ENCODE peak calls at places on chromosome 9, in ten cellular contexts. J, W, T, N, B, E, K, C, V and L are unnamed samples. For H3K27me3 and H3K36me3, the result is how much of the 10 kb centered on the place peaks cover.

GRCh38 chr9:89813482-89813881 is 208.7 kb downstream of the GADD45G start:
- DNase-seq in J (no peak), W (no peak), T (no peak), N (no peak), B (no peak), E (no peak), K (no peak), C (no peak), V (no peak), L (no peak)

GRCh38 chr9:99023229-99023628 is 79.5 kb downstream of the COL15A1 start:
- DNase-seq in J (no peak), W (no peak), T (no peak), N (no peak), B (no peak), E (no peak), K (no peak), C (no peak), V (no peak), L (no peak)

GRCh38 chr9:114283551-114284111 is 39.3 kb upstream of the ORM1 start:
- DNase-seq in J (peak), W (no peak), T (no peak), N (no peak), B (peak), E (peak), K (peak), C (no peak), V (no peak), L (no peak)

GRCh38 chr9:93648181-93648580 is 71.8 kb downstream of the PHF2 start:
- DNase-seq in J (no peak), W (no peak), T (no peak), N (no peak), B (no peak), E (no peak), K (no peak), C (no peak), V (no peak), L (no peak)

GRCh38 chr9:136806067-136806466 is 1.7 kb upstream of the RABL6 start:
- DNase-seq in J (no peak), W (no peak), T (no peak), N (no peak), B (no peak), E (peak), K (peak), C (no peak), V (no peak), L (no peak)

GRCh38 chr9:86540999-86541398 is 186.8 kb upstream of the TUT7 start:
- DNase-seq in J (no peak), W (no peak), T (no peak), N (no peak), B (no peak), E (no peak), K (no peak), C (no peak), V (no peak), L (no peak)

GRCh38 chr9:15374825-15375224 is 47.9 kb upstream of the SNAPC3 start:
- DNase-seq in J (no peak), W (no peak), T (no peak), N (no peak), B (no peak), E (no peak), K (no peak), C (no peak), V (no peak), L (no peak)

GRCh38 chr9:70136632-70137031 is 93.0 kb downstream of the MAMDC2 start:
- DNase-seq in J (no peak), W (no peak), T (no peak), N (no peak), B (no peak), E (no peak), K (no peak), C (no peak), V (no peak), L (no peak)

GRCh38 chr9:113620377-113621161 is 157.0 kb downstream of the RGS3 start:
- DNase-seq in J (peak), W (no peak), T (peak), N (peak), B (no peak), E (no peak), K (peak), C (no peak), V (peak), L (peak)

GRCh38 chr9:37377688-37378612 is 44.5 kb upstream of the GRHPR start:
- DNase-seq in J (no peak), W (no peak), T (no peak), N (no peak), B (no peak), E (no peak), K (no peak), C (no peak), V (no peak), L (no peak)

GRCh38 chr9:108776920-108777650 is 78.7 kb downstream of the ACTL7B start:
- DNase-seq in J (no peak), W (no peak), T (no peak), N (no peak), B (no peak), E (no peak), K (no peak), C (no peak), V (no peak), L (no peak)

GRCh38 chr9:101226803-101227202 is 158.0 kb downstream of the BAAT start:
- DNase-seq in J (no peak), W (no peak), T (no peak), N (peak), B (no peak), E (no peak), K (no peak), C (no peak), V (no peak), L (no peak)

GRCh38 chr9:16721972-16722371 is 148.5 kb downstream of the BNC2 start:
- DNase-seq in J (peak), W (no peak), T (no peak), N (no peak), B (no peak), E (no peak), K (no peak), C (peak), V (no peak), L (peak)

GRCh38 chr9:27280249-27280648 is 16.7 kb downstream of the EQTN start:
- DNase-seq in J (no peak), W (no peak), T (no peak), N (no peak), B (no peak), E (peak), K (no peak), C (no peak), V (no peak), L (no peak)

GRCh38 chr9:4324513-4324912 is 24.6 kb upstream of the GLIS3 start:
- DNase-seq in J (no peak), W (no peak), T (no peak), N (no peak), B (no peak), E (no peak), K (no peak), C (no peak), V (no peak), L (no peak)

GRCh38 chr9:122875523-122875922 is 29.6 kb downstream of the RC3H2 start:
- DNase-seq in J (no peak), W (no peak), T (no peak), N (no peak), B (no peak), E (no peak), K (no peak), C (no peak), V (no peak), L (no peak)

GRCh38 chr9:82124090-82124489 is 135.5 kb downstream of the SPATA31D1 start:
- DNase-seq in J (no peak), W (no peak), T (no peak), N (no peak), B (no peak), E (no peak), K (no peak), C (no peak), V (no peak), L (no peak)

GRCh38 chr9:96419691-96419969 is 1.5 kb upstream of the ZNF367 start:
- DNase-seq in J (no peak), W (no peak), T (no peak), N (no peak), B (no peak), E (no peak), K (no peak), C (no peak), V (no peak), L (no peak)

GRCh38 chr9:135706288-135706687 is 4.3 kb downstream of the KCNT1 start:
- DNase-seq in J (no peak), W (no peak), T (no peak), N (no peak), B (no peak), E (no peak), K (no peak), C (no peak), V (no peak), L (no peak)
- H3K27me3 ChIP-seq in J (under half), W (under half), T (under half), N (under half), B (under half), E (under half), K (under half), C (under half), V (half or more), L (under half)

GRCh38 chr9:120868339-120868675 is 8.7 kb downstream of the PHF19 start:
- DNase-seq in J (no peak), W (no peak), T (no peak), N (no peak), B (no peak), E (no peak), K (no peak), C (no peak), V (no peak), L (no peak)

GRCh38 chr9:120869360-120869687 is 7.7 kb downstream of the PHF19 start:
- DNase-seq in J (no peak), W (no peak), T (no peak), N (no peak), B (no peak), E (no peak), K (no peak), C (no peak), V (no peak), L (no peak)

GRCh38 chr9:120866651-120867050 is 10.3 kb downstream of the PHF19 start:
- DNase-seq in J (no peak), W (no peak), T (no peak), N (no peak), B (no peak), E (no peak), K (no peak), C (no peak), V (no peak), L (no peak)

GRCh38 chr9:120868676-120869359 is 8.2 kb downstream of the PHF19 start:
- DNase-seq in J (peak), W (peak), T (peak), N (peak), B (peak), E (peak), K (peak), C (peak), V (peak), L (peak)

GRCh38 chr9:120867676-120868338 is 9.2 kb downstream of the PHF19 start:
- DNase-seq in J (no peak), W (no peak), T (no peak), N (no peak), B (no peak), E (no peak), K (no peak), C (no peak), V (no peak), L (no peak)
- H3K4me3 ChIP-seq in J (peak), W (peak), T (no peak), N (peak), B (no peak), E (no peak), K (no peak), C (peak), V (peak), L (no peak)

GRCh38 chr9:33927694-33928093 is 110.7 kb downstream of the UBE2R2 start:
- DNase-seq in J (no peak), W (no peak), T (no peak), N (no peak), B (no peak), E (peak), K (no peak), C (no peak), V (no peak), L (no peak)
- H3K36me3 ChIP-seq in J (half or more), W (half or more), T (half or more), N (half or more), B (half or more), E (under half), K (half or more), C (half or more), V (under half), L (half or more)

GRCh38 chr9:131010482-131011273 is 1.7 kb downstream of the LAMC3 start:
- DNase-seq in J (no peak), W (no peak), T (no peak), N (no peak), B (no peak), E (peak), K (no peak), C (no peak), V (no peak), L (no peak)

GRCh38 chr9:131008086-131008485 is 888 bp upstream of the LAMC3 start:
- DNase-seq in J (no peak), W (no peak), T (no peak), N (no peak), B (no peak), E (peak), K (no peak), C (no peak), V (no peak), L (no peak)

GRCh38 chr9:131011274-131012022 is 2.5 kb downstream of the LAMC3 start:
- DNase-seq in J (no peak), W (no peak), T (no peak), N (no peak), B (no peak), E (peak), K (no peak), C (no peak), V (no peak), L (no peak)

GRCh38 chr9:131008563-131008908 is 438 bp upstream of the LAMC3 start:
- DNase-seq in J (no peak), W (no peak), T (no peak), N (no peak), B (no peak), E (no peak), K (no peak), C (no peak), V (no peak), L (no peak)

GRCh38 chr9:131008909-131009618 is at the start of gene LAMC3:
- DNase-seq in J (no peak), W (no peak), T (no peak), N (no peak), B (no peak), E (peak), K (no peak), C (no peak), V (no peak), L (no peak)
- H3K27me3 ChIP-seq in J (half or more), W (under half), T (under half), N (under half), B (under half), E (under half), K (under half), C (under half), V (under half), L (under half)

DNA sequence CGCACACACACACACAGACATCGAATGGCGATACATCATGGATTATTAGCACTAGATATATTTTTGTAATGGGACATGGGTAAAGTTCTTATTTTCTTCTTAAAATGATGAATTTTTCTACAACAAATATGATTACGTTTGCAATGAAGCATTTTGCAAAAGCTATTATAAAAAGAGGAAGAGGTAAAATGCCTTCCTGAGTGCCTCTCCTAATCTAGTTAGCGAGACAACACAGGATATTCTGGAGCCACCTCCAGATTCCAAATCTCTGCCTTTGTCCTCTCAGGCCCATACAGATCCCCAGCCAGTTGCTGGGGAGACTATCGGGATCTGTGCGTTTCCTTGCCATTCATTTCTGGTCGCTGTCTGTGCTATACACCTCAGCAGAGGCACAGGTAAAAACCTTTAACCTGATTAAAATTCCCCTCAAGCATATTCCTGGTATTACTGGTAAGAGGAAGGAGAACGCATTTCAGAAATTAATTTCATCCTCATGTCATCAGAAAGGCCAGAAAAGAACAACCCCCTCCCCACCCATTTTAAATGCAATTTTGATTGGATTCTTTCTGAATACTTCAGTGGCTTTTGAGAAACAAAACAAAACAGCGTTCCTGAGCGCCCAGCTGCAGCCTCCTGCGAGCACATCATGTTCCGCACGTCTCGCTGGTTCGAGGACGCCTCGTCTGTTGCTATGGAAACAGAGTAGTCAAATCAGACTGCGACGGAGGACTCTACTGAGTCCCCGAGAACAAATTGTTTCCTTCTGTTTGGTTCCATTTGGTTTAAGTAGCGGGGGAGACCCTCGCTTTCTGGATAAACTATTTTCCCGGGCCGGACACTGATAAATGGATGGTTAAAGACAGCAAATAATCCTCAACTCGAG is 69.3 kb downstream of the SLC28A3 start:
- DNase-seq in J (peak), W (no peak), T (peak), N (no peak), B (no peak), E (peak), K (no peak), C (peak), V (no peak), L (no peak)
- H3K4me3 ChIP-seq in J (peak), W (no peak), T (peak), N (no peak), B (no peak), E (no peak), K (no peak), C (peak), V (peak), L (no peak)

GRCh38 chr9:107323836-107324235 is 40.8 kb downstream of the RAD23B start:
- DNase-seq in J (no peak), W (no peak), T (no peak), N (no peak), B (no peak), E (no peak), K (no peak), C (no peak), V (no peak), L (no peak)
- H3K36me3 ChIP-seq in J (half or more), W (under half), T (half or more), N (half or more), B (half or more), E (under half), K (half or more), C (half or more), V (under half), L (under half)

DNA sequence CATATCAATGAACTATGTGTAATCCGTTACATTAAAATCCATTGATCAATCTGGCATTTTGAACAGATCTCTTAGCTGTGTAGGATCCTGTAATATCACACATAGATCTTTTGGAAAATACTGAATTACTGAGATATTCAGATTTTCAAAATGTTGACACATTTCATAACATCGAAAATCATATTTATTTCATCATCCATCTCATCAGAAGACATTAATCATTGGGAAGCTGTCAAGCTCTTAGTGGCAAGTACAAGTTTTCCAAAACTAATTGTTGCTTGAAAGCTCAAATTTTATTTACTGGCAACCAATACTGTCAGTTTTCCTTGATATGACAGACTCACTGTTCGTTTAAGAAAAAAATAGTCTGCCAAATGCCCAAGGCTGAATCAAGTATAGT is 8.5 kb downstream of the NR6A1 start:
- DNase-seq in J (no peak), W (no peak), T (no peak), N (no peak), B (no peak), E (no peak), K (no peak), C (no peak), V (no peak), L (no peak)
- H3K27me3 ChIP-seq in J (under half), W (under half), T (under half), N (under half), B (under half), E (under half), K (under half), C (under half), V (under half), L (under half)

GRCh38 chr9:109779711-109780452 is at the start of gene PALM2AKAP2:
- DNase-seq in J (peak), W (no peak), T (peak), N (no peak), B (peak), E (peak), K (peak), C (no peak), V (peak), L (peak)

GRCh38 chr9:109781086-109781485 is 1.1 kb downstream of the PALM2AKAP2 start:
- DNase-seq in J (no peak), W (no peak), T (no peak), N (no peak), B (no peak), E (no peak), K (no peak), C (no peak), V (no peak), L (no peak)

GRCh38 chr9:109780453-109781033 is 545 bp downstream of the PALM2AKAP2 start:
- DNase-seq in J (peak), W (no peak), T (peak), N (no peak), B (no peak), E (no peak), K (peak), C (no peak), V (no peak), L (no peak)

GRCh38 chr9:109776391-109776790 is 3.6 kb upstream of the PALM2AKAP2 start:
- DNase-seq in J (no peak), W (no peak), T (no peak), N (no peak), B (no peak), E (no peak), K (no peak), C (no peak), V (peak), L (no peak)

DNA sequence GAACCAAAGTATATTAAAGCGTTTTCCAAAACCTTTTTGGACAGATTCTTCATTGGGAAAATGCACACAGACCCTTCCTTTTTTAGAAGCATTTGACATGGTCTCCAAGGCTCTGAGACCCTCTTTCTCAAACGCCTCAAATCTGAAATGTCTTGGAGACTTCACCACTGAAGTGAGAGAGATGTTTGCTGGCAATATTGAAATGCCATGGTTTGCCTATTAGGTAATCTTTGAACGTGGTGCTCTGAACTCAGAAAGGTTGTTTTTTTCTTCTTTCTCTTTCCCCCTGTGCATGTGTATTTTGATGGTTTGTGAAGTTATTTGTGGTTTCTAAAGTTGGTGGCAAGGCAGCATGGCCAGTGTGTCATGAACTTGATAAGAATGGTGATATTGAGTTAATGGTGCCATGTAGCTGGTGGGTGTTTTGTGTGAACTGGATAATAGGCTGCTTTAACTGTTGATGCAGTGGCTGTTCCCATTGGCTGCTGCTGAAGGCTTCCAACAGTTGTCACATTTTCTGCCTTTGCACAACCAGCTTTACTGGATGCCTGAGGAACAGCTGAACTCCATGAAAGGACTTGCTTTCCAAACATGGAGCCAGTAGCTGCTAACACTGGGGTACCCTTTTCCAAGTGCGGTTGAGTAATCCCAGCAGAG is 1.7 kb downstream of the PALM2AKAP2 start:
- DNase-seq in J (no peak), W (no peak), T (no peak), N (no peak), B (no peak), E (no peak), K (no peak), C (no peak), V (no peak), L (no peak)
- H3K4me3 ChIP-seq in J (peak), W (no peak), T (no peak), N (no peak), B (no peak), E (no peak), K (peak), C (no peak), V (peak), L (no peak)

DNA sequence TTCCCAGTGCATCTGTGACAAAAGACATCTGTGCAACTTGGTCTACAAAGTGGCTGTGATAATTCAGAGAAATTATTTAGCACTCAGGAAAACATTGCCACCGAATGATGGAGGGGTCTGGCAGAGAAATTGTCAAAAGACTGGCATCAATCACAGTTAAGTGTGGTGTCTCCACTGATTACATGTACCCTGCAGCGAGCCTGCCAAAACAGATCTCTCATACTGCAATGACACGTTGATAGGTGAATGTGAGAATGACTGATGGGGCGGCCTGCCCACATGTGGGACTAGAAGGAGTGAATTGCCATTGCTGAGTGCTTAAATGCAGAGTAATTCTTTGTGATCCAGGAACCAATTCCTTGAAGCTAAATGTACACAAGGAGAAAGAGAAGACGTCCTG is 136.4 kb upstream of the PCSK5 start:
- DNase-seq in J (no peak), W (no peak), T (no peak), N (no peak), B (no peak), E (no peak), K (no peak), C (no peak), V (no peak), L (no peak)
- H3K36me3 ChIP-seq in J (under half), W (under half), T (under half), N (under half), B (under half), E (under half), K (under half), C (under half), V (under half), L (under half)